ENCODE peak calls at places on chromosomes 3 and 15, in eight cellular contexts. B is epithelial cell of esophagus, H is ovary, N is uterus, R is heart right ventricle, V is neural progenitor cell, A is fibroblast of mammary gland, C is IMR-90. X is an unnamed sample.

GRCh38 chr3:192090586-192090985 is 629.6 kb downstream of the PYDC2 start:
- DNase-seq in B (peak; percentile 22), H (no peak), N (no peak), R (no peak), V (peak; percentile 41), A (no peak), C (no peak), X (no peak)

GRCh38 chr3:127730666-127731294 is 58.0 kb downstream of the ABTB1 start:
- DNase-seq in B (no peak), H (no peak), N (no peak), R (no peak), V (no peak), A (no peak), C (peak; percentile 17), X (peak; percentile 4)

GRCh38 chr3:113696658-113697191 is 283 bp upstream of the USF3 start:
- DNase-seq in B (peak; percentile 100), H (peak; percentile 99), N (peak; percentile 99), R (peak; percentile 100), V (peak; percentile 99), A (peak; percentile 98), C (peak; percentile 99), X (peak; percentile 96)

GRCh38 chr3:27720899-27721716 is 1.0 kb downstream of the EOMES start:
- DNase-seq in B (peak; percentile 70), H (no peak), N (no peak), R (no peak), V (peak; percentile 64), A (no peak), C (no peak), X (no peak)

GRCh38 chr3:40505599-40506462 is at the start of gene ZNF620:
- DNase-seq in B (peak; percentile 27), H (peak; percentile 79), N (peak; percentile 77), R (peak; percentile 86), V (peak; percentile 90), A (peak; percentile 34), C (peak; percentile 54), X (peak; percentile 88)

GRCh38 chr15:92803852-92804609 is 96.1 kb upstream of the CHD2 start:
- DNase-seq in B (peak; percentile 100), H (peak; percentile 45), N (peak; percentile 88), R (peak; percentile 40), V (no peak), A (peak; percentile 100), C (peak; percentile 100), X (no peak)

GRCh38 chr3:106247902-106248684 is 379.3 kb upstream of the CBLB start:
- DNase-seq in B (no peak), H (no peak), N (no peak), R (no peak), V (no peak), A (peak; percentile 68), C (peak; percentile 17), X (no peak)

GRCh38 chr3:62667714-62668113 is 207.5 kb downstream of the CADPS start:
- DNase-seq in B (peak; percentile 14), H (no peak), N (no peak), R (no peak), V (peak; percentile 39), A (no peak), C (no peak), X (no peak)

GRCh38 chr3:56862352-56863062 is 60.8 kb upstream of the ARHGEF3 start:
- DNase-seq in B (peak; percentile 81), H (no peak), N (no peak), R (no peak), V (no peak), A (peak; percentile 87), C (peak; percentile 73), X (no peak)

GRCh38 chr3:183253961-183254815 is 1.1 kb downstream of the B3GNT5 start:
- DNase-seq in B (no peak), H (peak; percentile 70), N (peak; percentile 37), R (peak; percentile 28), V (peak; percentile 79), A (no peak), C (peak; percentile 12), X (peak; percentile 52)
- TF ChIP-seq CTCF in B (no peak), H (no peak), N (no peak), R (no peak), V (no peak), A (no peak), C (no peak), X (no peak)

GRCh38 chr3:17232442-17232841 is 347.7 kb downstream of the PLCL2 start:
- DNase-seq in B (no peak), H (no peak), N (no peak), R (no peak), V (no peak), A (no peak), C (no peak), X (no peak)
- TF ChIP-seq CTCF in B (no peak), H (no peak), N (no peak), R (no peak), V (no peak), A (no peak), C (no peak), X (no peak)

GRCh38 chr3:10839167-10839566 is 23.1 kb downstream of the SLC6A11 start:
- DNase-seq in B (no peak), H (no peak), N (no peak), R (no peak), V (no peak), A (no peak), C (no peak), X (no peak)

GRCh38 chr3:10834951-10835350 is 18.9 kb downstream of the SLC6A11 start:
- DNase-seq in B (no peak), H (no peak), N (no peak), R (no peak), V (no peak), A (no peak), C (no peak), X (no peak)

GRCh38 chr3:10836676-10837075 is 20.6 kb downstream of the SLC6A11 start:
- DNase-seq in B (no peak), H (no peak), N (no peak), R (no peak), V (no peak), A (no peak), C (no peak), X (no peak)

GRCh38 chr3:10835406-10835805 is 19.4 kb downstream of the SLC6A11 start:
- DNase-seq in B (no peak), H (no peak), N (no peak), R (no peak), V (no peak), A (no peak), C (no peak), X (no peak)

DNA sequence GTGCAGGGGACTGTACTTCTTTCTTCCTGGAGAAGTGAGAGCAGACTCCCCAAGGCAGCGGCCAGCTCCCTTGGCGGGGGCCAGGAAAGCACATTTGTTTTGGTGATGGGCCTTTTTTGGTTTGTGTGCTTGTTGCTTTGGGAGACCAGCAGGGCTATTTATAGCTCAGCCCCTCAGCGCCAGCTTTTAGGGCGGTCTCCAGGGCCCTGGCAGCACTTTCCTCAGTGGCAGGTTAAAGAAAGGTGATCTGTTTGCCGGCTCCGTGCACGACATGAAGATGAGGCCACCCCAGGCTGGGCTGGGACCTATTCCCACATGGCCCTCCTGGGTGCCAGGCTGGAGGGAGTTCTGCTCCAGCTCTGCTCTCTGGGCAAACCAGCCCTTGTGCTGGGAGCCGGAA is 21.8 kb downstream of the SLC6A11 start:
- DNase-seq in B (no peak), H (no peak), N (no peak), R (no peak), V (no peak), A (no peak), C (no peak), X (no peak)
- TF ChIP-seq CTCF in B (no peak), H (no peak), N (no peak), R (no peak), V (no peak), A (no peak), C (no peak), X (no peak)

DNA sequence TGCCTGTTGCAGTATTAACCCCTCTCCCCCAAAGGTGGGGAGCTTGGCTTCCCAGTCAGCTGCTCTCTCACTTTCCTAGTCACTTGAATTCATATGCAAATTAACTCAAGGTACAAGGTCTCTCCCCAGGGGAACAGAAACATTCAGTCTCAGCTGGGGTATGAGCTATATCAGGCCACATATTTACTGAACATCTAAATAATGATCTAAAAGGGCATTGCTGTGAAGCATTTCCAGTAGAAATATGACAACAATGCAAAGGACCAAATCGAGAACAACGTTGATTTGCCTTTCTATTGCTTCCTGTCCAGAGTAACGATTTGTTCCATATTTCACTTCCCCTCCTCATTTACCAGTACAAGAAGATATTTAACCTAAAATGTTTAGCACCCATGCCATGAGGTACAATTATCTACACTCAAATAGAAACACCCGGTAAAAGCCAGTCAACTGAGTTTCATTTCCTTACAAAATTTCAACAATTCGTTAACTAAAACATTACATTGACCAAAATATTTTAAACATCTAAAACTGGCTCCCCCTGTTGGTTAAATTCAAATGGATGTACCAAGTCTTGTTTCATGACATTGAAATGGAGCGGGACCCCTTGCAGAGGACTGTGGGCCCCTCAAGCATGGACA is 36.5 kb upstream of the KLHL6 start:
- DNase-seq in B (peak; percentile 13), H (no peak), N (no peak), R (no peak), V (no peak), A (no peak), C (no peak), X (no peak)
- TF ChIP-seq CTCF in B (no peak), H (no peak), N (no peak), R (peak; percentile 25), V (peak; percentile 29), A (peak; percentile 15), C (peak; percentile 27), X (peak; percentile 24)

X was measured in glutamatergic neuron.